ENCODE peak calls at places on chromosomes 11 and 22, in four cellular contexts. J is hypothalamus, R is mesendoderm, H is left ventricle myocardium superior. O is an unnamed sample.

GRCh38 chr11:45885274-45885920 is at the start of gene MAPK8IP1:
- DNase-seq in J (no peak), R (peak), H (peak), O (no peak)

GRCh38 chr22:44136112-44136511 is 44.6 kb upstream of the PARVG start:
- DNase-seq in J (no peak), R (no peak), H (no peak), O (no peak)

GRCh38 chr11:62001450-62002178 is 34.2 kb upstream of the FTH1 start:
- DNase-seq in J (no peak), R (no peak), H (peak), O (no peak)

GRCh38 chr11:20597137-20597923 is 2.1 kb upstream of the SLC6A5 start:
- DNase-seq in J (no peak), R (no peak), H (no peak), O (no peak)

GRCh38 chr11:59197990-59198389 is 14.7 kb downstream of the MPEG1 start:
- DNase-seq in J (peak), R (no peak), H (peak), O (peak)

GRCh38 chr11:59660621-59661020 is 8.2 kb downstream of the PATL1 start:
- DNase-seq in J (no peak), R (peak), H (no peak), O (no peak)

GRCh38 chr11:9739108-9739507 is 75.2 kb downstream of the SWAP70 start:
- DNase-seq in J (no peak), R (no peak), H (no peak), O (no peak)

GRCh38 chr11:58688779-58689503 is 42.8 kb downstream of the GLYAT start:
- DNase-seq in J (no peak), R (no peak), H (no peak), O (no peak)

GRCh38 chr22:47205081-47205491 is 442.6 kb downstream of the TBC1D22A start:
- DNase-seq in J (no peak), R (no peak), H (no peak), O (no peak)

GRCh38 chr11:128871165-128871564 is 4.1 kb upstream of the KCNJ1 start:
- DNase-seq in J (no peak), R (peak), H (no peak), O (no peak)

GRCh38 chr22:32075997-32076725 is 33.1 kb downstream of the SLC5A1 start:
- DNase-seq in J (no peak), R (no peak), H (no peak), O (no peak)

GRCh38 chr22:45529966-45530575 is 27.4 kb downstream of the FBLN1 start:
- DNase-seq in J (no peak), R (no peak), H (no peak), O (no peak)

GRCh38 chr11:58391879-58392278 is 14.8 kb downstream of the OR5B3 start:
- DNase-seq in J (no peak), R (no peak), H (no peak), O (no peak)

GRCh38 chr11:80562726-80563125 is 1121.9 kb upstream of the TENM4 start:
- DNase-seq in J (no peak), R (peak), H (no peak), O (no peak)

GRCh38 chr22:22884010-22884887 is 3.4 kb upstream of the IGLL5 start:
- DNase-seq in J (peak), R (peak), H (peak), O (peak)

GRCh38 chr11:46431211-46431610 is 39.6 kb upstream of the CHRM4 start:
- DNase-seq in J (no peak), R (no peak), H (no peak), O (no peak)

GRCh38 chr11:75563978-75564552 is 2.0 kb downstream of the SERPINH1 start:
- DNase-seq in J (no peak), R (peak), H (peak), O (no peak)

GRCh38 chr11:122180435-122180834 is 64.4 kb upstream of the BLID start:
- DNase-seq in J (no peak), R (peak), H (peak), O (no peak)